ENCODE peak calls at places on chromosome 1, in seven cellular contexts. W is stomach, L is Peyer's patch, N is H54, P is transverse colon, Y is suprapubic skin, Q is ovary. M is an unnamed sample.

GRCh38 chr1:58881471-58881994 is 97.7 kb upstream of the JUN start:
- DNase-seq in W (peak; percentile 69), P (peak; percentile 83), Y (no peak), N (peak; percentile 54), Q (no peak), L (peak; percentile 92), M (no peak)

GRCh38 chr1:166900987-166901386 is 24.9 kb upstream of the TADA1 start:
- DNase-seq in W (no peak), P (no peak), L (no peak), N (no peak), Q (no peak), Y (no peak), M (no peak)

GRCh38 chr1:3553166-3553939 is 58.0 kb downstream of the MEGF6 start:
- DNase-seq in W (no peak), Y (no peak), Q (peak; percentile 67), P (no peak), N (peak; percentile 68), L (no peak), M (no peak)

GRCh38 chr1:67367370-67368345 is 60.0 kb downstream of the IL12RB2 start:
- DNase-seq in Q (peak; percentile 84), L (no peak), Y (no peak), P (peak; percentile 14), N (no peak), W (peak; percentile 71), M (peak; percentile 57)

GRCh38 chr1:20983297-20983889 is 193.3 kb downstream of the EIF4G3 start:
- DNase-seq in N (no peak), L (no peak), Y (no peak), Q (no peak), P (no peak), W (no peak), M (no peak)

GRCh38 chr1:174740248-174740990 is 259.3 kb upstream of the CACYBP start:
- DNase-seq in Q (no peak), N (no peak), Y (no peak), W (no peak), P (no peak), L (no peak), M (no peak)

GRCh38 chr1:230684146-230684545 is 29.8 kb downstream of the AGT start:
- DNase-seq in W (no peak), N (no peak), P (no peak), Y (no peak), L (no peak), Q (no peak), M (no peak)

GRCh38 chr1:154572433-154573167 is 5.0 kb downstream of the CHRNB2 start:
- DNase-seq in L (no peak), Q (no peak), W (no peak), Y (no peak), P (no peak), N (no peak), M (no peak)

GRCh38 chr1:41713557-41714327 is 205.0 kb downstream of the HIVEP3 start:
- DNase-seq in P (no peak), L (no peak), Y (no peak), N (peak; percentile 99), W (no peak), Q (no peak), M (no peak)

GRCh38 chr1:29197590-29197924 is 15.9 kb upstream of the SRSF4 start:
- DNase-seq in P (peak; percentile 48), Y (no peak), W (peak; percentile 40), L (peak; percentile 75), Q (no peak), N (no peak), M (no peak)

GRCh38 chr1:14634497-14634896 is 36.0 kb downstream of the KAZN start:
- DNase-seq in Y (peak; percentile 54), W (no peak), N (no peak), Q (no peak), P (no peak), L (no peak), M (no peak)

GRCh38 chr1:960371-961131 is at the start of gene KLHL17:
- DNase-seq in Y (no peak), P (peak; percentile 83), W (peak; percentile 80), L (peak; percentile 89), N (peak; percentile 77), Q (no peak), M (peak; percentile 81)
- TF ChIP-seq POLR2A in Y (no peak), P (no peak), W (no peak), L (no peak), N (peak; percentile 49), Q (no peak), M (no peak)

GRCh38 chr1:32198237-32199042 is 2.0 kb upstream of the CCDC28B start:
- DNase-seq in N (no peak), Q (no peak), Y (no peak), L (no peak), W (no peak), P (no peak), M (no peak)
- TF ChIP-seq POLR2A in N (no peak), Q (no peak), Y (no peak), L (no peak), W (no peak), P (no peak), M (no peak)

GRCh38 chr1:26282694-26283019 is 2.8 kb downstream of the SH3BGRL3 start:
- DNase-seq in W (no peak), L (no peak), P (no peak), Y (no peak), N (no peak), Q (no peak), M (no peak)
- TF ChIP-seq POLR2A in W (no peak), L (no peak), P (no peak), Y (no peak), N (no peak), Q (no peak), M (no peak)

GRCh38 chr1:77779529-77780281 is at the start of gene MIGA1:
- DNase-seq in W (peak; percentile 89), P (peak; percentile 92), L (peak; percentile 96), Y (peak; percentile 89), Q (peak; percentile 89), N (peak; percentile 70), M (peak; percentile 92)
- TF ChIP-seq POLR2A in W (peak; percentile 57), P (peak; percentile 65), L (peak; percentile 34), Y (no peak), Q (no peak), N (peak; percentile 73), M (no peak)